ENCODE peak calls at places on chromosomes 12 and 14, in seven cellular contexts. X is kidney, C is fibroblast of lung, W is Peyer's patch, S is neural progenitor cell, M is SK-N-SH, P is endodermal cell. K is an unnamed sample. For H3K4me1, the result is how much of the 10 kb centered on the place peaks cover.

GRCh38 chr14:93132472-93133065 is 16.8 kb upstream of the ITPK1 start:
- DNase-seq in X (no peak), C (peak), W (peak), S (peak), M (peak), P (peak), K (no peak)

GRCh38 chr14:77264466-77265186 is 6.4 kb downstream of the NGB start:
- DNase-seq in X (peak), C (no peak), W (no peak), S (no peak), M (no peak), P (no peak), K (no peak)

GRCh38 chr14:74414380-74414779 is 11.6 kb downstream of the SYNDIG1L start:
- DNase-seq in X (peak), C (no peak), W (no peak), S (peak), M (no peak), P (peak), K (no peak)

GRCh38 chr12:96401061-96401871 is 1.0 kb upstream of the CDK17 start:
- DNase-seq in X (no peak), C (peak), W (no peak), S (peak), M (peak), P (peak), K (no peak)

GRCh38 chr12:103905730-103906349 is 24.4 kb upstream of the HSP90B1 start:
- DNase-seq in X (no peak), C (no peak), W (no peak), S (no peak), M (no peak), P (no peak), K (no peak)

GRCh38 chr12:80282761-80283160 is 161.3 kb upstream of the PTPRQ start:
- DNase-seq in X (no peak), C (peak), W (no peak), S (no peak), M (no peak), P (no peak), K (no peak)

GRCh38 chr14:98904677-98905076 is 367.3 kb downstream of the BCL11B start:
- DNase-seq in X (no peak), C (no peak), W (no peak), S (no peak), M (no peak), P (no peak), K (no peak)

GRCh38 chr12:57488397-57489156 is 709 bp downstream of the MARS1 start:
- DNase-seq in X (no peak), C (no peak), W (no peak), S (peak), M (peak), P (peak), K (no peak)

GRCh38 chr12:61821381-61821780 is 438.8 kb upstream of the USP15 start:
- DNase-seq in X (no peak), C (no peak), W (no peak), S (no peak), M (no peak), P (no peak), K (no peak)

GRCh38 chr14:45793081-45793480 is 540.1 kb upstream of the MIS18BP1 start:
- DNase-seq in X (no peak), C (no peak), W (no peak), S (no peak), M (no peak), P (no peak), K (no peak)
- H3K27ac ChIP-seq in X (no peak), C (no peak), W (no peak), S (no peak), M (no peak), P (no peak), K (no peak)

GRCh38 chr12:111408116-111408440 is 2.4 kb downstream of the SH2B3 start:
- DNase-seq in X (no peak), C (no peak), W (no peak), S (no peak), M (no peak), P (no peak), K (no peak)

GRCh38 chr12:111405856-111406473 is at the start of gene SH2B3:
- DNase-seq in X (no peak), C (peak), W (no peak), S (no peak), M (no peak), P (no peak), K (no peak)

GRCh38 chr12:111407371-111408115 is 1.8 kb downstream of the SH2B3 start:
- DNase-seq in X (peak), C (no peak), W (no peak), S (peak), M (peak), P (peak), K (no peak)

GRCh38 chr12:111405149-111405855 is 421 bp upstream of the SH2B3 start:
- DNase-seq in X (peak), C (peak), W (peak), S (peak), M (peak), P (peak), K (peak)

GRCh38 chr12:111406474-111407370 is 999 bp downstream of the SH2B3 start:
- DNase-seq in X (peak), C (no peak), W (peak), S (peak), M (peak), P (peak), K (no peak)
- H3K4me1 ChIP-seq in X (half or more), C (under half), W (half or more), S (under half), M (under half), P (under half), K (under half)

DNA sequence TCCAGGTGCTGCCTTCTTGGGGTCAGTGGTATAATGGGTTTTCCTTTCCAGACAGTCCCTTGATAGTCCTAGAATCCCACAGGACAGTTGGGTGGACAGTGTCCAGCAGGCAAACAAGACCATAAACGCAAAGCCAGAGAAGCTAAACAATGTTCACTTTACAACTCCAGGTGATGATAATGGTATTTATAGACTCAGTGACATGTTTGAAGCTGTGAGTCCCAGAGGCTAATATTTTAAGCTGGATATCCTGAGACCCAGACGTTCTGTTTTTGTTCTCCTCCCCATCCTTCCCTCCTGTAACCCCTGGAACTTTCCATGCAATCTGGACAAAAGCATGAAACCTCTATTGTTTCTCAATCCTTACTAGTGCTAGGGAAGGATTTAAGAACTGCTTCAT is 121.0 kb downstream of the ZFP36L1 start:
- DNase-seq in X (no peak), C (no peak), W (no peak), S (no peak), M (no peak), P (no peak), K (no peak)
- H3K27ac ChIP-seq in X (no peak), C (no peak), W (peak), S (no peak), M (no peak), P (no peak), K (peak)

DNA sequence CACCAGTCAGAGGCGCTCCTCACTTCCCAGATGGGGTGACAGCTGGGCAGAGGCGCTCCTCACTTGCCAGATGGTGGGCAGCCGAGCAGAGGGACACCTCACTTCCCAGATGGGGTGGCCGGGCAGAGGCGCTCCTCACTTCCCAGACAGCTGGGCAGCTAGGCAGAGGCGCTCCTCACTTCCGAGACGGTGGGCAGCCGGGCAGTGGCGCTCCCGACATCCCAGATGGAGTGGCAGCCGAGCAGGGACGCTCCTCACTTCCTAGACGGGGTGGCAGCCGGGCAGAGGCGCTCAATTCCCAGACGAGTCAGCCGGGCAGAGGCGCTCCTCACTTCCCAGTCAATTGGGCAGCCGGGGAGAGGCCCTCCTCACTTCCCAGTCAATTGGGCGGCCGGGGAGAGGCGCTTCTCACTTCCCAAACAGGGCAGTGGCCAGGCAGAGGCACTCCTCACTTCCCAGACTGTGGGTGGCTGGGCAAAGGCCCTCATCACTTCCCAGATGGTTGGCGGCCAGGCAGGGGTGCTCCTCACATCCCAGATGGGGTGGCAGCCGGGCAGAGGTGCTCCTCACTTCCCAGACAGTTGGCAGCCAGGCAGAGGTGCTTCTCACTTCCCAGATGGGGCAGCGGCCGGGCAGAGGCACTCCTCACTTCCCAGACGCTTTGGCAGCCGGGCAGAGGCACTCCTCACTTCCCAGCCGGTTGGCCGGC is 143.8 kb upstream of the ARID2 start:
- DNase-seq in X (peak), C (no peak), W (no peak), S (no peak), M (no peak), P (no peak), K (no peak)
- H3K4me1 ChIP-seq in X (under half), C (under half), W (under half), S (under half), M (under half), P (under half), K (under half)

DNA sequence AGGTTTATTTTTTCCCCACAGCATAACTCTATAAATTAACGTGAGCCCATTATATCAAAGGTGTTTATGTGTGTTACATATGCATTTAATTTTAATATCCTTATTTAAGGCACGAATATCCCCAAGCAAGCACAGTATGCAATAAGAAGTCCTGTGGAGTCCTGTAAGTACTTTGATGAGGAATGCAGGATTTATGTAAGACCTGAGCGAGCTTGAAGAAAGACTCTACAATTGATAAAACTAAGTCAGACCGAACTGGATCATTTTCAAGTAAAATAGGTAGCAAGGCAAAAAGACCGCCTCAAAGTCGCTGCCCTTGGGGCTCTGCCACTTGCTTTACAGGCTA is 755 bp downstream of the SLC25A21 start:
- DNase-seq in X (no peak), C (no peak), W (no peak), S (no peak), M (no peak), P (no peak), K (no peak)
- H3K27ac ChIP-seq in X (peak), C (peak), W (peak), S (peak), M (no peak), P (peak), K (peak)

GRCh38 chr12:6825398-6826124 is 2.6 kb upstream of the P3H3 start:
- DNase-seq in X (peak), C (peak), W (peak), S (peak), M (peak), P (peak), K (no peak)

GRCh38 chr12:6827982-6828670 is at the start of gene P3H3:
- DNase-seq in X (peak), C (peak), W (peak), S (peak), M (peak), P (peak), K (no peak)

GRCh38 chr12:6827437-6827894 is 741 bp upstream of the P3H3 start:
- DNase-seq in X (peak), C (peak), W (peak), S (peak), M (peak), P (peak), K (peak)

GRCh38 chr12:6826125-6826733 is 2.0 kb upstream of the P3H3 start:
- DNase-seq in X (no peak), C (no peak), W (no peak), S (no peak), M (no peak), P (peak), K (no peak)

GRCh38 chr12:6826734-6827436 is 1.3 kb upstream of the P3H3 start:
- DNase-seq in X (peak), C (no peak), W (no peak), S (no peak), M (no peak), P (peak), K (no peak)
- H3K4me1 ChIP-seq in X (under half), C (under half), W (under half), S (under half), M (half or more), P (under half), K (under half)

GRCh38 chr14:90996967-90997366 is 63.5 kb downstream of the RPS6KA5 start:
- DNase-seq in X (no peak), C (no peak), W (no peak), S (no peak), M (no peak), P (no peak), K (no peak)

GRCh38 chr14:90999299-90999698 is 61.1 kb downstream of the RPS6KA5 start:
- DNase-seq in X (no peak), C (no peak), W (no peak), S (peak), M (no peak), P (peak), K (no peak)

GRCh38 chr14:90993792-90994191 is 66.6 kb downstream of the RPS6KA5 start:
- DNase-seq in X (no peak), C (no peak), W (no peak), S (no peak), M (no peak), P (no peak), K (no peak)

GRCh38 chr14:90991690-90992443 is 68.6 kb downstream of the RPS6KA5 start:
- DNase-seq in X (no peak), C (no peak), W (no peak), S (no peak), M (no peak), P (no peak), K (no peak)

DNA sequence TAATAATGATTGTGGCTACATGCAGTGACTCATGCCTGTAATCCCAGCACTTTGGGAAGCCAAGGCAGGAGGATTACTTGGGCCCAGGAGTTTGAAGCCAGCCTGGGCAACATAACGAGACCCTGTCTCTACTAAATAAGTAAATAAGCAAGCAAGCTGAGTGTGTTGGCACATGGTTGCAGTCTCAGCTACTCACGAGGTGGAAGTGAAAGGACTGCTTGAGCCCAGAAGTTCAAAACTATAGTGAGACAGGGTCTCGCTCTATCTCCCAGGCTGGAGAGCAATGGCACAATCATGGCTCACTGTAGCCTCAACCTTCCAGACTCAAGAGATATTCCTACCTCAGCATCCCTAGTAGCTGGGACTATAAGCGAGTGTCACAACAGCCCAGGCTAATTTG is 64.7 kb downstream of the RPS6KA5 start:
- DNase-seq in X (no peak), C (peak), W (no peak), S (no peak), M (no peak), P (no peak), K (no peak)
- H3K27ac ChIP-seq in X (no peak), C (no peak), W (no peak), S (no peak), M (no peak), P (no peak), K (no peak)

DNA sequence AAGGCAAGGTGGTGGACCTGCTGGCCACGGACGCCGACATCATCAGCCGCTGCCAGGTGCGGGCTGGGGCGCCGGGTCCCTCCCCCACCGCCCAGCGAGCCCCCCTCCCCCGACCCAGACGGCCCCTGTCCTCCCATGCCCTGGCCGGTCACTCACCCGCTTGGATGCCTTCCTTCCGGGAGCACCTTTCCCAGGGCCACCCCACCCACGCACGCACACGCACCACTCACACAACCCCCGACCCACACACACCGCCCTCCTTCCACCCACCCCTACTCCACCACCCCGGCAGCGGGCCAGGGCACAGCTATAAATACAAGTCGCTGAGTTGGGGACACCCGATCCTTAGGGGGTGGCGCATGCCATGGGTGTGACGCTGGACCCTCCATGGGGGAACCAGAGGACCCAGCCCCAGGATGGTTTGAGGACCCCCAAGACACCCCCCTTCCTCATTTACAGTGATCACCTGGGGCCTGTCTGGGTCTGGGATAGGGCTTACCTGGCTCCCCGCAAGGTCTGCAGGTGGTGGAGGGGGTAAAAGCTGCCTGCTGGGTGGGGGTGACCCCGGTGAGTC is 465 bp downstream of the ADSS1 start:
- DNase-seq in X (peak), C (no peak), W (peak), S (no peak), M (peak), P (no peak), K (no peak)
- H3K4me1 ChIP-seq in X (under half), C (under half), W (under half), S (under half), M (under half), P (under half), K (under half)

GRCh38 chr14:97618917-97619690 is 821.9 kb downstream of the VRK1 start:
- DNase-seq in X (no peak), C (no peak), W (no peak), S (no peak), M (no peak), P (no peak), K (no peak)

GRCh38 chr14:97620071-97620470 is 822.9 kb downstream of the VRK1 start:
- DNase-seq in X (no peak), C (no peak), W (no peak), S (no peak), M (no peak), P (no peak), K (no peak)

GRCh38 chr14:97618401-97618800 is 821.2 kb downstream of the VRK1 start:
- DNase-seq in X (no peak), C (no peak), W (no peak), S (no peak), M (no peak), P (no peak), K (no peak)
- H3K27ac ChIP-seq in X (no peak), C (no peak), W (no peak), S (no peak), M (no peak), P (no peak), K (no peak)

DNA sequence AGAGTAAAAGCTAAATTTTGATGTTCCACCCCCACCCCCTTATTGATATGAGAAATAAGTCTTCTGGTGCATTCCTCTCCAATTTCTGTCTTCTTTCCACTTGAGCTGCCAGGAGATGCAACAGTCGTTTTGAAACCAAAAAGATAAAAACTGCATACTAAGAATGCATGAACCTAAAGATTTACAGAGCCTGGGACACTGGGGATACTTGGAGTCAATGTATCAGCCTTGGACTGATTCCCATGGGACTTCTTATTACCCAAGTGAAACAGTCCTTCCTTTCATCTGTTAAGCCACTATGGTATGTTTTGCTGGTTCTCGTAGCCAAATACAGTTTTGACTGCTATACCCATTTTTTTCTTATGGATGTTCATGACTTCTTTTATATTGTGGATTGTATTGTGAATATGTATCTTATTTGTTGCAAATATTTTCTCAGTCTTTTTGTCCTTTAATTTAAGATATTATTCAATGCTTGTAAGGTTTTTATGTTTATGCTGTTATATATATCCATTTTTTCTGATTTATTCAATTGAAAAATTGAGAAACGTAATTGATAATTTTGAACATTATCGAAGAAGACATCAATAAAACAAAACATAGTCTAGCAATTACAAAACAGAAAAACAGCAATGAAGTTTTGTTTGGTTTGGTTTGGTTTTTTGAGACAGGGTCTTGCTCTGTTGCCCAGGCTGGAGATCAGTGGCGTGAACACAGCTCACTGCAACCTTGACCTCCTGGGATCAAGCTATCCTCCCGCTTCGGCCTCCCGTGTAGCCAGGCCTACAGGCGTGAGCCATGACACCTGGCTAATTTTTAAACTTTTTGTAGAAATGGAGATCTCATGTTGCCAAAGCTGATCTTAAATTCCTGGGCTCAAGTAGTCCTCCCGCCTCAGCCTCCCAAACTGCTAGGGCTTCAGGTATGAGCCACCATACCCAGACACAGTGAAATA is 85.4 kb upstream of the ETV6 start:
- DNase-seq in X (no peak), C (no peak), W (no peak), S (no peak), M (no peak), P (no peak), K (no peak)
- H3K4me1 ChIP-seq in X (under half), C (under half), W (under half), S (under half), M (under half), P (under half), K (under half)

K was measured in RWPE2.